ENCODE peak calls at places on chromosomes 2 and 18, in five cellular contexts. O is OCI-M1, C is H7, P is HuH-7, H is GM04504. M is an unnamed sample.

GRCh38 chr2:64192080-64192479 is 47.9 kb upstream of the PELI1 start:
- DNase-seq in O (peak; percentile 43), C (no peak), P (no peak), H (no peak), M (no peak)

GRCh38 chr2:9288233-9288632 is 81.6 kb downstream of the ASAP2 start:
- DNase-seq in O (no peak), C (no peak), P (no peak), H (peak; percentile 44), M (peak; percentile 96)

GRCh38 chr2:208356846-208357574 is 49.6 kb upstream of the PTH2R start:
- DNase-seq in O (no peak), C (peak; percentile 23), P (no peak), H (no peak), M (no peak)

GRCh38 chr2:152050345-152050744 is 48.5 kb downstream of the CACNB4 start:
- DNase-seq in O (no peak), C (no peak), P (no peak), H (no peak), M (no peak)

GRCh38 chr2:64860321-64860751 is 128.9 kb upstream of the SLC1A4 start:
- DNase-seq in O (peak; percentile 54), C (peak; percentile 49), P (no peak), H (no peak), M (no peak)

GRCh38 chr2:181394741-181395437 is 62.3 kb upstream of the ITGA4 start:
- DNase-seq in O (peak; percentile 74), C (no peak), P (no peak), H (no peak), M (no peak)

GRCh38 chr2:67394734-67395133 is 2.4 kb upstream of the ETAA1 start:
- DNase-seq in O (no peak), C (no peak), P (no peak), H (no peak), M (no peak)

GRCh38 chr18:48326901-48327675 is 82.1 kb downstream of the ZBTB7C start:
- DNase-seq in O (peak; percentile 6), C (no peak), P (no peak), H (no peak), M (peak; percentile 64)

GRCh38 chr2:19874726-19875125 is 27.1 kb downstream of the TTC32 start:
- DNase-seq in O (no peak), C (no peak), P (no peak), H (no peak), M (no peak)

GRCh38 chr2:220619525-220620267 is 952.4 kb downstream of the EPHA4 start:
- DNase-seq in O (no peak), C (no peak), P (no peak), H (no peak), M (no peak)

GRCh38 chr2:173016451-173016850 is 59.2 kb upstream of the MAP3K20 start:
- DNase-seq in O (no peak), C (no peak), P (no peak), H (no peak), M (no peak)

GRCh38 chr2:103196834-103197233 is 435.0 kb downstream of the TMEM182 start:
- DNase-seq in O (no peak), C (no peak), P (no peak), H (no peak), M (no peak)

GRCh38 chr2:142321706-142322280 is 191.0 kb upstream of the LRP1B start:
- DNase-seq in O (peak; percentile 48), C (no peak), P (no peak), H (no peak), M (no peak)